ENCODE peak calls at places on chromosomes 1 and 21, in five cellular contexts. One of them, this sample, is unnamed.

GRCh38 chr1:162580315-162580714 is 18.8 kb downstream of the UAP1 start:
- DNase-seq in CD4-positive, alpha-beta T cell: no peak
- DNase-seq in SIG-M5: no peak
- DNase-seq in retina: no peak
- DNase-seq in stimulated activated CD4-positive, alpha-beta T cell treated with anti-CD3 and anti-CD28 coated beads, Interleukin-4, amount 100 ng/mL, for 4 hours: no peak
- DNase-seq in this sample: no peak

GRCh38 chr1:214623430-214623829 is 20.4 kb downstream of the CENPF start:
- DNase-seq in retina: no peak
- DNase-seq in SIG-M5: no peak
- DNase-seq in CD4-positive, alpha-beta T cell: no peak
- DNase-seq in stimulated activated CD4-positive, alpha-beta T cell treated with anti-CD3 and anti-CD28 coated beads, Interleukin-4, amount 100 ng/mL, for 4 hours: no peak
- DNase-seq in this sample: no peak

GRCh38 chr1:168803696-168804510 is 74.9 kb upstream of the DPT start:
- DNase-seq in retina: peak; percentile 31
- DNase-seq in stimulated activated CD4-positive, alpha-beta T cell treated with anti-CD3 and anti-CD28 coated beads, Interleukin-4, amount 100 ng/mL, for 4 hours: no peak
- DNase-seq in CD4-positive, alpha-beta T cell: no peak
- DNase-seq in SIG-M5: no peak
- DNase-seq in this sample: peak; percentile 85

GRCh38 chr1:86926886-86927285 is 12.5 kb downstream of the HS2ST1 start:
- DNase-seq in retina: no peak
- DNase-seq in CD4-positive, alpha-beta T cell: no peak
- DNase-seq in SIG-M5: no peak
- DNase-seq in stimulated activated CD4-positive, alpha-beta T cell treated with anti-CD3 and anti-CD28 coated beads, Interleukin-4, amount 100 ng/mL, for 4 hours: no peak
- DNase-seq in this sample: no peak

GRCh38 chr21:35178812-35179211 is 129.7 kb upstream of the RUNX1 start:
- DNase-seq in CD4-positive, alpha-beta T cell: no peak
- DNase-seq in SIG-M5: no peak
- DNase-seq in stimulated activated CD4-positive, alpha-beta T cell treated with anti-CD3 and anti-CD28 coated beads, Interleukin-4, amount 100 ng/mL, for 4 hours: no peak
- DNase-seq in retina: no peak
- DNase-seq in this sample: no peak

GRCh38 chr1:92317836-92318493 is 19.1 kb downstream of the RPAP2 start:
- DNase-seq in stimulated activated CD4-positive, alpha-beta T cell treated with anti-CD3 and anti-CD28 coated beads, Interleukin-4, amount 100 ng/mL, for 4 hours: no peak
- DNase-seq in retina: no peak
- DNase-seq in SIG-M5: no peak
- DNase-seq in CD4-positive, alpha-beta T cell: no peak
- DNase-seq in this sample: no peak

GRCh38 chr1:179025125-179025974 is at the start of gene FAM20B:
- DNase-seq in CD4-positive, alpha-beta T cell: peak; percentile 90
- DNase-seq in SIG-M5: peak; percentile 56
- DNase-seq in retina: peak; percentile 89
- DNase-seq in stimulated activated CD4-positive, alpha-beta T cell treated with anti-CD3 and anti-CD28 coated beads, Interleukin-4, amount 100 ng/mL, for 4 hours: peak; percentile 91
- DNase-seq in this sample: peak; percentile 96

GRCh38 chr1:47951026-47951425 is 46.2 kb downstream of the TRABD2B start:
- DNase-seq in SIG-M5: no peak
- DNase-seq in retina: no peak
- DNase-seq in stimulated activated CD4-positive, alpha-beta T cell treated with anti-CD3 and anti-CD28 coated beads, Interleukin-4, amount 100 ng/mL, for 4 hours: no peak
- DNase-seq in CD4-positive, alpha-beta T cell: no peak
- DNase-seq in this sample: no peak

GRCh38 chr1:27403065-27403726 is 10.8 kb downstream of the GPR3 start:
- DNase-seq in SIG-M5: no peak
- DNase-seq in CD4-positive, alpha-beta T cell: peak; percentile 19
- DNase-seq in stimulated activated CD4-positive, alpha-beta T cell treated with anti-CD3 and anti-CD28 coated beads, Interleukin-4, amount 100 ng/mL, for 4 hours: no peak
- DNase-seq in retina: no peak
- DNase-seq in this sample: peak; percentile 52

GRCh38 chr1:25771246-25772114 is 28.5 kb upstream of the SELENON start:
- DNase-seq in stimulated activated CD4-positive, alpha-beta T cell treated with anti-CD3 and anti-CD28 coated beads, Interleukin-4, amount 100 ng/mL, for 4 hours: peak; percentile 20
- DNase-seq in retina: peak; percentile 84
- DNase-seq in SIG-M5: no peak
- DNase-seq in CD4-positive, alpha-beta T cell: peak; percentile 53
- DNase-seq in this sample: peak; percentile 87

GRCh38 chr1:204974326-204974725 is 68.7 kb upstream of the CNTN2 start:
- DNase-seq in CD4-positive, alpha-beta T cell: no peak
- DNase-seq in retina: no peak
- DNase-seq in SIG-M5: no peak
- DNase-seq in stimulated activated CD4-positive, alpha-beta T cell treated with anti-CD3 and anti-CD28 coated beads, Interleukin-4, amount 100 ng/mL, for 4 hours: no peak
- DNase-seq in this sample: no peak

GRCh38 chr1:220084460-220084859 is 5.1 kb downstream of the BPNT1 start:
- DNase-seq in CD4-positive, alpha-beta T cell: no peak
- DNase-seq in stimulated activated CD4-positive, alpha-beta T cell treated with anti-CD3 and anti-CD28 coated beads, Interleukin-4, amount 100 ng/mL, for 4 hours: no peak
- DNase-seq in retina: no peak
- DNase-seq in SIG-M5: no peak
- DNase-seq in this sample: no peak

GRCh38 chr1:56569661-56570060 is 9.7 kb downstream of the PLPP3 start:
- DNase-seq in SIG-M5: no peak
- DNase-seq in CD4-positive, alpha-beta T cell: no peak
- DNase-seq in stimulated activated CD4-positive, alpha-beta T cell treated with anti-CD3 and anti-CD28 coated beads, Interleukin-4, amount 100 ng/mL, for 4 hours: no peak
- DNase-seq in retina: no peak
- DNase-seq in this sample: no peak

GRCh38 chr1:27365372-27366112 is 1.2 kb downstream of the MAP3K6 start:
- DNase-seq in retina: peak; percentile 85
- DNase-seq in stimulated activated CD4-positive, alpha-beta T cell treated with anti-CD3 and anti-CD28 coated beads, Interleukin-4, amount 100 ng/mL, for 4 hours: peak; percentile 78
- DNase-seq in SIG-M5: no peak
- DNase-seq in CD4-positive, alpha-beta T cell: peak; percentile 71
- DNase-seq in this sample: peak; percentile 93

GRCh38 chr1:47975302-47975921 is 21.8 kb downstream of the TRABD2B start:
- DNase-seq in retina: no peak
- DNase-seq in stimulated activated CD4-positive, alpha-beta T cell treated with anti-CD3 and anti-CD28 coated beads, Interleukin-4, amount 100 ng/mL, for 4 hours: no peak
- DNase-seq in SIG-M5: no peak
- DNase-seq in CD4-positive, alpha-beta T cell: no peak
- DNase-seq in this sample: no peak

GRCh38 chr1:65940131-65940530 is 147.4 kb downstream of the PDE4B start:
- DNase-seq in retina: no peak
- DNase-seq in stimulated activated CD4-positive, alpha-beta T cell treated with anti-CD3 and anti-CD28 coated beads, Interleukin-4, amount 100 ng/mL, for 4 hours: no peak
- DNase-seq in CD4-positive, alpha-beta T cell: no peak
- DNase-seq in SIG-M5: no peak
- DNase-seq in this sample: no peak

GRCh38 chr1:5992814-5993552 is 758 bp upstream of the NPHP4 start:
- DNase-seq in stimulated activated CD4-positive, alpha-beta T cell treated with anti-CD3 and anti-CD28 coated beads, Interleukin-4, amount 100 ng/mL, for 4 hours: no peak
- DNase-seq in SIG-M5: no peak
- DNase-seq in CD4-positive, alpha-beta T cell: no peak
- DNase-seq in retina: no peak
- DNase-seq in this sample: peak; percentile 63

GRCh38 chr1:2356911-2357845 is 34.2 kb downstream of the MORN1 start:
- DNase-seq in stimulated activated CD4-positive, alpha-beta T cell treated with anti-CD3 and anti-CD28 coated beads, Interleukin-4, amount 100 ng/mL, for 4 hours: no peak
- DNase-seq in CD4-positive, alpha-beta T cell: no peak
- DNase-seq in SIG-M5: no peak
- DNase-seq in retina: peak; percentile 16
- DNase-seq in this sample: no peak

GRCh38 chr1:154627247-154628121 is 19.5 kb upstream of the ADAR start:
- DNase-seq in stimulated activated CD4-positive, alpha-beta T cell treated with anti-CD3 and anti-CD28 coated beads, Interleukin-4, amount 100 ng/mL, for 4 hours: peak; percentile 93
- DNase-seq in retina: peak; percentile 93
- DNase-seq in CD4-positive, alpha-beta T cell: peak; percentile 84
- DNase-seq in SIG-M5: peak; percentile 36
- DNase-seq in this sample: peak; percentile 92

GRCh38 chr1:1080122-1080753 is 6.1 kb upstream of the RNF223 start:
- DNase-seq in SIG-M5: no peak
- DNase-seq in stimulated activated CD4-positive, alpha-beta T cell treated with anti-CD3 and anti-CD28 coated beads, Interleukin-4, amount 100 ng/mL, for 4 hours: no peak
- DNase-seq in retina: peak; percentile 77
- DNase-seq in CD4-positive, alpha-beta T cell: no peak
- DNase-seq in this sample: peak; percentile 81

GRCh38 chr1:204094262-204095247 is 21.6 kb downstream of the SOX13 start:
- DNase-seq in retina: peak; percentile 58
- DNase-seq in CD4-positive, alpha-beta T cell: no peak
- DNase-seq in SIG-M5: no peak
- DNase-seq in stimulated activated CD4-positive, alpha-beta T cell treated with anti-CD3 and anti-CD28 coated beads, Interleukin-4, amount 100 ng/mL, for 4 hours: no peak
- DNase-seq in this sample: peak; percentile 86

GRCh38 chr21:18275740-18276139 is 31.1 kb downstream of the CHODL start:
- DNase-seq in SIG-M5: no peak
- DNase-seq in retina: no peak
- DNase-seq in stimulated activated CD4-positive, alpha-beta T cell treated with anti-CD3 and anti-CD28 coated beads, Interleukin-4, amount 100 ng/mL, for 4 hours: no peak
- DNase-seq in CD4-positive, alpha-beta T cell: no peak
- DNase-seq in this sample: no peak

This sample was measured in neural progenitor cell.